ENCODE peak calls at places on chromosomes 16 and 17, in six cellular contexts. One of them, this sample, is unnamed.

GRCh38 chr17:70820276-70820675 is 650.9 kb downstream of the KCNJ2 start:
- DNase-seq in H1: no peak
- DNase-seq in K562: no peak
- DNase-seq in HepG2: no peak
- DNase-seq in GM12891: no peak
- DNase-seq in GM12878: no peak
- DNase-seq in this sample: no peak

GRCh38 chr16:9489823-9490467 is 398.5 kb downstream of the HAPSTR1 start:
- DNase-seq in H1: no peak
- DNase-seq in K562: no peak
- DNase-seq in HepG2: no peak
- DNase-seq in GM12891: no peak
- DNase-seq in GM12878: no peak
- DNase-seq in this sample: no peak

GRCh38 chr17:58985265-58985810 is 121.3 kb downstream of the TRIM37 start:
- DNase-seq in H1: no peak
- DNase-seq in K562: peak; percentile 31
- DNase-seq in HepG2: no peak
- DNase-seq in GM12891: no peak
- DNase-seq in GM12878: no peak
- DNase-seq in this sample: no peak

GRCh38 chr16:54193656-54194007 is 93.0 kb downstream of the IRX3 start:
- DNase-seq in H1: peak; percentile 95
- DNase-seq in K562: peak; percentile 75
- DNase-seq in HepG2: peak; percentile 58
- DNase-seq in GM12891: peak; percentile 59
- DNase-seq in GM12878: peak; percentile 4
- DNase-seq in this sample: peak; percentile 52

GRCh38 chr17:3594976-3595375 is 14.2 kb downstream of the TRPV1 start:
- DNase-seq in H1: no peak
- DNase-seq in K562: no peak
- DNase-seq in HepG2: no peak
- DNase-seq in GM12891: no peak
- DNase-seq in GM12878: no peak
- DNase-seq in this sample: no peak

GRCh38 chr16:78072275-78072674 is 27.2 kb upstream of the WWOX start:
- DNase-seq in H1: peak; percentile 52
- DNase-seq in K562: no peak
- DNase-seq in HepG2: no peak
- DNase-seq in GM12891: no peak
- DNase-seq in GM12878: no peak
- DNase-seq in this sample: no peak

GRCh38 chr17:78043031-78043430 is 84.5 kb downstream of the TNRC6C start:
- DNase-seq in H1: no peak
- DNase-seq in K562: no peak
- DNase-seq in HepG2: no peak
- DNase-seq in GM12891: no peak
- DNase-seq in GM12878: no peak
- DNase-seq in this sample: no peak

GRCh38 chr16:46961373-46962353 is 11.8 kb downstream of the DNAJA2 start:
- DNase-seq in H1: no peak
- DNase-seq in K562: no peak
- DNase-seq in HepG2: no peak
- DNase-seq in GM12891: peak; percentile 24
- DNase-seq in GM12878: no peak
- DNase-seq in this sample: no peak

GRCh38 chr16:74321356-74321755 is 24.7 kb downstream of the PSMD7 start:
- DNase-seq in H1: no peak
- DNase-seq in K562: no peak
- DNase-seq in HepG2: no peak
- DNase-seq in GM12891: no peak
- DNase-seq in GM12878: no peak
- DNase-seq in this sample: no peak

DNA sequence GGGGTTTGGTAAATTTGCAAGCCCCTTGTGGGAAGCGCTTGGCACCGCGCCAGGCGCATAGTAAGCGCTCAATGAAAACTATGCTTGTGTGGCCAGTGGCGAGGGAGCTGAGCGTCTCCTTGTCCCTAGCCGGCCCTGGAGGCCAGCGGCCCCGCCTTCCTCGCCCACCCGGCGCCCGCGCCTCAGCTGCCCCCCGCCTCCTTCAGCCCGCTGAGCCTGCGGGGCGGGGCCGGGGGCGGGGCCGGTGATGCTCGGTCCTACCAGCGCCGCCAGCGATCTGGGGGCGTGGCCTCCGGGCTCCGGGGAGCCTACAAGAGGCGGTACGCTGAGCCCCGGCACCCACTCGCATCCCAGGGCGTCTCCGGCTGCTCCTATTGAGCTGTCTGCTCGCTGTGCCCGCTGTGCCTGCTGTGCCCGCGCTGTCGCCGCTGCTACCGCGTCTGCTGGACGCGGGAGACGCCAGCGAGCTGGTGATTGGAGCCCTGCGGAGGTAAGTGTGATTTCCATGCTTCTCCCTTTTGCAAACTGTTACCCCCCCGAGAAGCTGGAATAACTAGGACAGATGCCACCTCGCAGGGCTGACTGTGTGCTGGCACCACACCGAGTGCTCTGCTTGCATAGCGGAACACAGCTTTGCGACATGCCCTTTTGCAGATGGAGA is at the start of gene CRISPLD2:
- DNase-seq in H1: peak; percentile 97
- DNase-seq in K562: peak; percentile 100
- DNase-seq in HepG2: peak; percentile 83
- DNase-seq in GM12891: peak; percentile 89
- DNase-seq in GM12878: no peak
- DNase-seq in this sample: peak; percentile 77
- TF ChIP-seq POLR2AphosphoS5 in H1: peak; percentile 53
- TF ChIP-seq POLR2AphosphoS5 in K562: no peak
- TF ChIP-seq POLR2AphosphoS5 in HepG2: no peak
- TF ChIP-seq POLR2AphosphoS5 in GM12891: no peak
- TF ChIP-seq POLR2AphosphoS5 in GM12878: no peak
- TF ChIP-seq POLR2AphosphoS5 in this sample: no peak

GRCh38 chr17:15947331-15947730 is 2.4 kb downstream of the ADORA2B start:
- DNase-seq in H1: no peak
- DNase-seq in K562: no peak
- DNase-seq in HepG2: no peak
- DNase-seq in GM12891: no peak
- DNase-seq in GM12878: no peak
- DNase-seq in this sample: no peak

GRCh38 chr17:15946611-15947120 is 1.7 kb downstream of the ADORA2B start:
- DNase-seq in H1: no peak
- DNase-seq in K562: no peak
- DNase-seq in HepG2: no peak
- DNase-seq in GM12891: no peak
- DNase-seq in GM12878: no peak
- DNase-seq in this sample: no peak

GRCh38 chr17:15943971-15944719 is 785 bp upstream of the ADORA2B start:
- DNase-seq in H1: peak; percentile 74
- DNase-seq in K562: no peak
- DNase-seq in HepG2: no peak
- DNase-seq in GM12891: no peak
- DNase-seq in GM12878: no peak
- DNase-seq in this sample: no peak

GRCh38 chr17:15945493-15946209 is 721 bp downstream of the ADORA2B start:
- DNase-seq in H1: peak; percentile 56
- DNase-seq in K562: peak; percentile 55
- DNase-seq in HepG2: no peak
- DNase-seq in GM12891: no peak
- DNase-seq in GM12878: no peak
- DNase-seq in this sample: no peak

DNA sequence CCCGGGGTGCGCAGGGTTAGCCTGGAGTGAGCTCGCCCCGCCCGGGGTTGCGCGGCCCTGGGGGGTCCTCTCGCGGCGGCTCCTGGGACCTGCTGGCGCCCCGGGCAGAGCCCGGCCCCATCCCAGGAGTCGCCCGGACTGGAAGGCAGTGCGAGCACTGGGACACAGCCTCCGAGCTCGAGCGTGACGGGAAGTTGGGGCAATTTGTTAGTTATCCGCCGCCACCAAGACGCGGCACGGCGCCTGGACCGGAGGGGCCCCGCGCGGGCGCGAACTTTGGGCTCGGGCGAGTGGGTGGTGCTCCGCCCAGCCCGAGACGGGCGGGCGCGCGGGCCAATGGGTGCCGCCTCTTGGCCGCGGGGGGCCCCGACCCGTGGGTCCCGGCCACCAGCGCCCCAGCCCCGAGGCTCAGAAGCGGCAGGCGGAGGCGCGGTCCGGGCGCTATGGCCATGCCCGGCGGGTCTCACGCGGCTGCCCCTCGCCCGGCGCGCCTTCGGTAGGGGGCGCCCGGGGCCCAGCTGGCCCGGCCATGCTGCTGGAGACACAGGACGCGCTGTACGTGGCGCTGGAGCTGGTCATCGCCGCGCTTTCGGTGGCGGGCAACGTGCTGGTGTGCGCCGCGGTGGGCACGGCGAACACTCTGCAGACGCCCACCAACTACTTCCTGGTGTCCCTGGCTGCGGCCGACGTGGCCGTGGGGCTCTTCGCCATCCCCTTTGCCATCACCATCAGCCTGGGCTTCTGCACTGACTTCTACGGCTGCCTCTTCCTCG is at the start of gene ADORA2B:
- DNase-seq in H1: peak; percentile 86
- DNase-seq in K562: peak; percentile 94
- DNase-seq in HepG2: peak; percentile 60
- DNase-seq in GM12891: peak; percentile 81
- DNase-seq in GM12878: no peak
- DNase-seq in this sample: peak; percentile 62
- TF ChIP-seq TAF1 in H1: peak; percentile 54
- TF ChIP-seq TAF1 in K562: peak; percentile 14
- TF ChIP-seq TAF1 in HepG2: peak; percentile 74
- TF ChIP-seq TAF1 in GM12891: no peak
- TF ChIP-seq TAF1 in GM12878: no peak
- TF ChIP-seq TAF1 in this sample: no peak

DNA sequence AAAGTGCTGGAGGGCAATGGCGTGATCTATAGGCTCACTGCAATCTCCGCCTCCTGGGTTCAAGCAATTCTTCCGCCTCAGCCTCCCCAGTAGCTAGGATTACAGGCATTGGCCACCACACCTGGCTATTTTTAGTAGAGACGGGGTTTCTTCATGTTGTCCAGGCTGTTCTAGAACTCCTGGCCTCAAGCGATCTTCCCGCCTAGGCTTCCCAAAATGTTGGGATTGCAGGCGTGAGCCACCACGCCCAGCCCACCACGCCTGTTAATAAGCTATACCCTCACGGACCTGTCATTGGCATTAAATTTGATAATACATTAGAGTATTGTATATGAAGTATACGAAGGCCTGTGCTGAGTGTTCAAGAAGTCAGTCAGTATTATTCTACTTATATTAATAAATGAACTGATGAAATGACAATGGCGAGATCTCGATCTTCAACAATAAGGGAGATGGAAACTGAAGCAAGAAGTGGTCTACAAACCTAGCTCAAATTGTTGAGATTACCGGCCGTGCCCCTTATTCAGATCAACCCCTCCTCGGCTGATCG is 818 bp upstream of the BCAS3 start:
- DNase-seq in H1: no peak
- DNase-seq in K562: no peak
- DNase-seq in HepG2: no peak
- DNase-seq in GM12891: no peak
- DNase-seq in GM12878: no peak
- DNase-seq in this sample: no peak
- TF ChIP-seq POLR2A in H1: no peak
- TF ChIP-seq POLR2A in K562: no peak
- TF ChIP-seq POLR2A in HepG2: peak; percentile 56
- TF ChIP-seq POLR2A in GM12891: peak; percentile 48
- TF ChIP-seq POLR2A in GM12878: peak; percentile 72
- TF ChIP-seq POLR2A in this sample: no peak

GRCh38 chr17:31235110-31235509 is 61.9 kb downstream of the OMG start:
- DNase-seq in H1: no peak
- DNase-seq in K562: no peak
- DNase-seq in HepG2: no peak
- DNase-seq in GM12891: no peak
- DNase-seq in GM12878: no peak
- DNase-seq in this sample: no peak
- TF ChIP-seq POLR2AphosphoS5 in H1: no peak
- TF ChIP-seq POLR2AphosphoS5 in K562: no peak
- TF ChIP-seq POLR2AphosphoS5 in HepG2: no peak
- TF ChIP-seq POLR2AphosphoS5 in GM12891: no peak
- TF ChIP-seq POLR2AphosphoS5 in GM12878: no peak
- TF ChIP-seq POLR2AphosphoS5 in this sample: no peak

GRCh38 chr16:2483160-2483559 is 8.2 kb downstream of the TBC1D24 start:
- DNase-seq in H1: no peak
- DNase-seq in K562: no peak
- DNase-seq in HepG2: no peak
- DNase-seq in GM12891: no peak
- DNase-seq in GM12878: no peak
- DNase-seq in this sample: no peak

GRCh38 chr16:2482181-2483107 is 7.5 kb downstream of the TBC1D24 start:
- DNase-seq in H1: no peak
- DNase-seq in K562: peak; percentile 39
- DNase-seq in HepG2: no peak
- DNase-seq in GM12891: no peak
- DNase-seq in GM12878: no peak
- DNase-seq in this sample: no peak

GRCh38 chr16:2485811-2486507 is 11.0 kb downstream of the TBC1D24 start:
- DNase-seq in H1: no peak
- DNase-seq in K562: no peak
- DNase-seq in HepG2: no peak
- DNase-seq in GM12891: no peak
- DNase-seq in GM12878: no peak
- DNase-seq in this sample: no peak

GRCh38 chr16:2484898-2485508 is 10.1 kb downstream of the TBC1D24 start:
- DNase-seq in H1: no peak
- DNase-seq in K562: peak; percentile 65
- DNase-seq in HepG2: peak; percentile 95
- DNase-seq in GM12891: no peak
- DNase-seq in GM12878: no peak
- DNase-seq in this sample: no peak

GRCh38 chr16:2483939-2484897 is 9.3 kb downstream of the TBC1D24 start:
- DNase-seq in H1: no peak
- DNase-seq in K562: no peak
- DNase-seq in HepG2: no peak
- DNase-seq in GM12891: no peak
- DNase-seq in GM12878: no peak
- DNase-seq in this sample: no peak
- TF ChIP-seq TAF1 in H1: no peak
- TF ChIP-seq TAF1 in K562: no peak
- TF ChIP-seq TAF1 in HepG2: no peak
- TF ChIP-seq TAF1 in GM12891: no peak
- TF ChIP-seq TAF1 in GM12878: no peak
- TF ChIP-seq TAF1 in this sample: no peak

This sample was measured in GM12892.